ENCODE peak calls at places on chromosome 6, in nine cellular contexts. B, N, A, D, H, Y, P, K and J are unnamed samples.

GRCh38 chr6:72857791-72858190 is 235.9 kb downstream of the KCNQ5 start:
- DNase-seq in N (no peak), A (peak; percentile 27), Y (peak; percentile 44), K (no peak), D (no peak), B (peak; percentile 54), H (no peak), P (no peak), J (no peak)

GRCh38 chr6:11766589-11767450 is 11.8 kb downstream of the ADTRP start:
- DNase-seq in K (no peak), Y (peak; percentile 94), D (no peak), A (peak; percentile 99), B (peak; percentile 94), P (no peak), H (no peak), N (no peak), J (no peak)

GRCh38 chr6:108920751-108921150 is 72.5 kb downstream of the ARMC2 start:
- DNase-seq in K (no peak), Y (no peak), N (no peak), B (no peak), H (no peak), P (no peak), D (no peak), A (no peak), J (no peak)

GRCh38 chr6:35469711-35470662 is 1.8 kb downstream of the RPL10A start:
- DNase-seq in A (no peak), Y (peak; percentile 51), D (peak; percentile 48), P (no peak), K (no peak), B (no peak), H (no peak), N (no peak), J (no peak)

GRCh38 chr6:101226677-101227135 is 166.8 kb upstream of the GRIK2 start:
- DNase-seq in D (peak; percentile 42), A (no peak), B (peak; percentile 40), Y (peak; percentile 45), P (peak; percentile 41), K (peak; percentile 56), H (no peak), N (peak; percentile 9), J (peak; percentile 3)

GRCh38 chr6:22392711-22393110 is 95.9 kb upstream of the PRL start:
- DNase-seq in Y (no peak), K (no peak), A (no peak), D (no peak), B (no peak), N (no peak), H (no peak), P (no peak), J (no peak)

GRCh38 chr6:84522135-84522535 is 242.3 kb downstream of the TBX18 start:
- DNase-seq in Y (peak; percentile 95), K (no peak), A (peak; percentile 39), H (no peak), B (peak; percentile 89), P (no peak), N (no peak), D (no peak), J (no peak)

GRCh38 chr6:45675634-45676033 is 297.9 kb upstream of the SUPT3H start:
- DNase-seq in Y (no peak), H (no peak), D (no peak), B (no peak), A (no peak), K (no peak), P (no peak), N (no peak), J (no peak)

GRCh38 chr6:40285535-40285934 is 301.6 kb downstream of the LRFN2 start:
- DNase-seq in H (no peak), Y (no peak), D (no peak), A (no peak), K (no peak), B (no peak), N (no peak), P (no peak), J (no peak)

GRCh38 chr6:52410979-52411378 is 9.2 kb upstream of the EFHC1 start:
- DNase-seq in P (no peak), Y (peak; percentile 68), K (no peak), A (no peak), H (no peak), D (no peak), N (no peak), B (no peak), J (no peak)

GRCh38 chr6:169424821-169425240 is 171.2 kb upstream of the THBS2 start:
- DNase-seq in P (no peak), Y (peak; percentile 69), H (no peak), K (no peak), D (no peak), A (no peak), B (peak; percentile 64), N (no peak), J (no peak)

GRCh38 chr6:50815436-50816114 is 3.1 kb upstream of the TFAP2B start:
- DNase-seq in D (no peak), K (no peak), N (no peak), H (no peak), B (peak; percentile 30), Y (peak; percentile 46), A (peak; percentile 2), P (no peak), J (no peak)

GRCh38 chr6:79233611-79234149 is 802 bp downstream of the HMGN3 start:
- DNase-seq in N (peak; percentile 85), Y (peak; percentile 95), B (peak; percentile 92), D (peak; percentile 91), A (peak; percentile 61), H (peak; percentile 93), P (peak; percentile 87), K (peak; percentile 82), J (peak; percentile 87)

GRCh38 chr6:79232696-79233462 is 1.6 kb downstream of the HMGN3 start:
- DNase-seq in N (no peak), P (no peak), A (no peak), H (no peak), Y (no peak), D (no peak), B (no peak), K (no peak), J (no peak)

GRCh38 chr6:79230149-79230548 is 4.3 kb downstream of the HMGN3 start:
- DNase-seq in Y (peak; percentile 20), H (no peak), B (peak; percentile 31), D (no peak), N (no peak), K (no peak), A (no peak), P (no peak), J (no peak)

GRCh38 chr6:79231101-79231500 is 3.4 kb downstream of the HMGN3 start:
- DNase-seq in N (no peak), B (peak; percentile 23), H (no peak), P (no peak), Y (no peak), D (no peak), A (no peak), K (no peak), J (no peak)

GRCh38 chr6:79234150-79235022 is at the start of gene HMGN3:
- DNase-seq in B (peak; percentile 94), H (peak; percentile 96), K (peak; percentile 97), A (peak; percentile 78), P (peak; percentile 94), Y (peak; percentile 99), N (peak; percentile 92), D (peak; percentile 98), J (peak; percentile 92)
- TF ChIP-seq CTCF in B (no peak), H (no peak), K (no peak), A (no peak), P (no peak), Y (no peak), N (peak; percentile 14), D (no peak), J (peak; percentile 5)

GRCh38 chr6:116629467-116630063 is 13.3 kb downstream of the RSPH4A start:
- DNase-seq in P (no peak), N (no peak), D (no peak), H (no peak), Y (no peak), K (no peak), B (peak; percentile 30), A (no peak), J (no peak)

GRCh38 chr6:116631379-116631990 is 15.2 kb downstream of the RSPH4A start:
- DNase-seq in A (no peak), B (peak; percentile 39), D (no peak), K (no peak), Y (no peak), P (peak; percentile 35), N (peak; percentile 18), H (no peak), J (no peak)

DNA sequence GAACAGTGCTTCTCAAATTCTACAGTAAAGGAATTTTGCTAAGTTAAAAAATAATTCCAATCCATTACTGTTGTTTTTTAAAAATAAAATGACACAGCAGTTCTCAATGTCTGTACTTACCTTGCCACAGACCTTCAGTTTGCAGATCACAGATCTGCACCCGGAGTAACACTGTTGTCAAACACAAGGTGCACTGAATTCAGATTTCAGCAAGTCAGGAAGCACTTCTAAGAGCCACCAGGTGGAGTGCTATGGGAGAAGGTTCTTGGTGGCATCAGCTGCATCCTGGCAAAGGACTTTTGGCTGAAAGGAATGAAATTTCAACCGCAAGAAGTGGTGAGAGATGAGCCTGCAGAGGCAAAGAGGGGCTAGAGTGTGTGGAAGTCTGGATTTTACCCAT is 17.4 kb downstream of the RSPH4A start:
- DNase-seq in A (no peak), Y (peak; percentile 7), D (peak; percentile 21), B (no peak), H (no peak), K (no peak), N (no peak), P (no peak), J (no peak)
- TF ChIP-seq CTCF in A (peak; percentile 37), Y (peak; percentile 11), D (peak; percentile 23), B (peak; percentile 27), H (no peak), K (no peak), N (peak; percentile 27), P (no peak), J (peak; percentile 14)

GRCh38 chr6:6234963-6235362 is 85.5 kb downstream of the F13A1 start:
- DNase-seq in H (no peak), D (no peak), B (no peak), Y (no peak), K (no peak), N (no peak), P (no peak), A (no peak), J (no peak)
- TF ChIP-seq CTCF in H (no peak), D (no peak), B (no peak), Y (no peak), K (no peak), N (no peak), P (no peak), A (no peak), J (no peak)

DNA sequence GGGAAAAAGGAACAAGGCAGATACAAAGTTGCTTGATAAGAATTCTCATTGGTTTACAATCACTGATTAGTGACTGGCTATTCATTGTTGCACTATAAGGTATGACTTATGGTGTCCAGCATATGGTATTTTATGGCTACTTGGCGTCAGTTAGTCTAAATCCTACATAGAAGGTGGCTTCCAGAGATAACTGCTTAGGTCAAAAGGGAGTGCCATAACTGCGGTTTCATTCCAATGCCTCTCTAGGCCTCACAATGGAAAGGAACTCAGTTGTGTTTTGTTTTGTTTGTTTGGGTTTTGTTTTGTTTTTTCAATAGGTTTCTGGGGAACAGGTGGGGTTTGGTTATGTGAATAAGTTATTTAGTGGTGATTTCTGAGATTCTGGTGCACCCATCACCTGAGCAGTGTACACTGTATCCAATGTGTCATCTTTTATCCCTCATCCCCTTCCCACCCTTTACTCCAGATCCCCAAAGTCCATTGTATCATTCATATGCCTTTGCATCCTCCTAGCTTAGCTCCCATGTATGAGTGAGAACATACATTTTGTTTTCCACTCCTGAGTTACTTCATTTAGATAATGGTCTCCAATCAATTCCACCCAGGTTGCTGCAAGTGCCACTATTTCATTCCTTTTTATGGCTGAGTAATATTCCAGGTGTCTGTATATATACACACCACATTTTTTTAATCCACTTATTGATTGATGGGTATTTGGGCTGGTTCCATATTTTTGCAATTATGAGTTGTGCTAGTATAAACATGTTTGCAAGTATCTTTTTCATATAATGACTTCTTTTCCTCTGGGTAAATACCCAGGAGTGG is 7.0 kb downstream of the GOPC start:
- DNase-seq in K (no peak), B (no peak), Y (no peak), D (no peak), H (no peak), P (no peak), A (no peak), N (no peak), J (no peak)
- TF ChIP-seq CTCF in K (no peak), B (no peak), Y (no peak), D (no peak), H (no peak), P (no peak), A (no peak), N (no peak), J (no peak)